ENCODE peak calls at places on chromosomes 6 and 20, in five cellular contexts. W is A549, R is HepG2, J is WTC11, S is GM12878. D is an unnamed sample.

GRCh38 chr20:18066421-18067333 is 9.0 kb upstream of the OVOL2 start:
- DNase-seq in W (no peak), R (peak; percentile 35), J (no peak), S (no peak), D (no peak)

GRCh38 chr6:14086701-14087100 is 30.9 kb upstream of the CD83 start:
- DNase-seq in W (no peak), R (no peak), J (no peak), S (no peak), D (no peak)

GRCh38 chr6:24933868-24934401 is 1.8 kb downstream of the RIPOR2 start:
- DNase-seq in W (peak; percentile 35), R (peak; percentile 43), J (peak; percentile 61), S (no peak), D (peak; percentile 51)

GRCh38 chr6:14246876-14247275 is 129.3 kb downstream of the CD83 start:
- DNase-seq in W (no peak), R (no peak), J (no peak), S (no peak), D (no peak)

GRCh38 chr6:161549977-161550655 is 276.3 kb upstream of the AGPAT4 start:
- DNase-seq in W (peak; percentile 73), R (peak; percentile 30), J (no peak), S (no peak), D (peak; percentile 19)

GRCh38 chr6:147711511-147711910 is 203.0 kb downstream of the SAMD5 start:
- DNase-seq in W (no peak), R (no peak), J (no peak), S (no peak), D (no peak)

GRCh38 chr6:22892452-22892851 is 323.1 kb downstream of the HDGFL1 start:
- DNase-seq in W (peak; percentile 77), R (no peak), J (no peak), S (no peak), D (no peak)

GRCh38 chr6:47241742-47242482 is 67.8 kb downstream of the TNFRSF21 start:
- DNase-seq in W (peak; percentile 23), R (no peak), J (no peak), S (no peak), D (peak; percentile 53)

GRCh38 chr6:24251339-24251738 is 106.5 kb downstream of the DCDC2 start:
- DNase-seq in W (no peak), R (no peak), J (peak; percentile 19), S (no peak), D (no peak)

GRCh38 chr6:40720375-40720748 is 133.2 kb upstream of the LRFN2 start:
- DNase-seq in W (no peak), R (no peak), J (no peak), S (no peak), D (no peak)

GRCh38 chr6:40722081-40722480 is 134.9 kb upstream of the LRFN2 start:
- DNase-seq in W (no peak), R (no peak), J (no peak), S (no peak), D (no peak)

GRCh38 chr6:40721252-40721936 is 134.2 kb upstream of the LRFN2 start:
- DNase-seq in W (no peak), R (no peak), J (no peak), S (no peak), D (no peak)

GRCh38 chr6:40718401-40718800 is 131.2 kb upstream of the LRFN2 start:
- DNase-seq in W (no peak), R (no peak), J (no peak), S (no peak), D (no peak)

DNA sequence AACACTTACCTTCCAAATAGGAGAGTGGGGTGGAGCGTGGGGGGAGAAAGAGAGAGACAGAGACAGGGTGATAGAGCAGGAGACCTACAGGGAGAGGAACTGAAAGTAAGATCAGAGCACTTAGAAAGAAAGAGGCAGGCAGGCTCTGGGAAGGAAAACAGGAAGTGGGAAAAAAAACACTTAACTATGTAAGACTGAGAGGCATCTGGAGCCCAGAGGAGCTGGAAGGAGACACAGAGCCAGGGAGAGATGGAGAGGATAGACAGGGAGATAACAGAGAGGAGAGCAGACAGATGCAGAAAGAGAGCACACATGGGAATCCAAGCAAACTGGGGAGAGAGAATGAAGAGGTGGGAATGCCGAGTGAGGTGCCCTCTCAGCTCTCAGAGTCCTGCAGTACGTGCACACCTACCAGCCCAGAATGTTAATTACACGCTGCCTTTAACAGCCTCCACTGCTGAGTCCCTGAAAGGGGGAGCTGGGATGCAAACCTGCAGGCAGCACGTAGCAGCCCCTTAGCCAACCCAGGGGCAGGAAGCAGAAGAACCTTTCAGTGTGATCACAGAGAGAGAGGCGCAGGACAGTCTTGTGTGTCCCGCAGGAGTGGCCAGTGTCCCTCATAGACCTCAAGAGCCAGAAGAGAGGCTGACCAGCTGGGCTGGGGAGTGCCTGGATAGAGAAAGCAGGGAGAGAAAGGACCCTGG is 132.7 kb upstream of the LRFN2 start:
- DNase-seq in W (no peak), R (no peak), J (peak; percentile 13), S (peak; percentile 30), D (no peak)
- TF ChIP-seq ESRRA in W (no peak), R (no peak), J (no peak), S (no peak), D (no peak)

DNA sequence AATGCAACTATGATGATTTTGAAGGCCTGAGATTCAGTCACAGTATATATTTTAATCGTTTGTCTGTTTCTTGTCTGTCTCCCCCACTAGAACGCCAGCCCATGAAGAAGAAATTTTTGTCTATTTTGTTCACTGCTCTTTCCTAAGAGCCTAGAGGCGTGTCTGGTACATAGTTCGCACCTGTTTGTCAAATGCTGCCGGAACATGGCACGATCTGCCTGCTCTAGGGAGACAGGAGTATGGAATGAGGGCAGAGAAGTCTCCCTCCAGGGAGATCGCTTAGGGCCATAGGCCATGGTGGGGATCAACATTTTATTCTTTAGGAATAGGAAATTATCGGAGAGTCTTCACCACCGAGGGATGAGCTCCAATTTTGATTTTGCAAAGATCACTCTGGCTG is 84.7 kb upstream of the EYA2 start:
- DNase-seq in W (no peak), R (no peak), J (no peak), S (no peak), D (no peak)
- TF ChIP-seq ESRRA in W (no peak), R (no peak), J (no peak), S (no peak), D (no peak)

GRCh38 chr20:53828673-53829085 is 235.0 kb upstream of the ZNF217 start:
- DNase-seq in W (peak; percentile 84), R (no peak), J (no peak), S (no peak), D (peak; percentile 37)
- TF ChIP-seq ESRRA in W (no peak), R (no peak), J (no peak), S (no peak), D (no peak)

DNA sequence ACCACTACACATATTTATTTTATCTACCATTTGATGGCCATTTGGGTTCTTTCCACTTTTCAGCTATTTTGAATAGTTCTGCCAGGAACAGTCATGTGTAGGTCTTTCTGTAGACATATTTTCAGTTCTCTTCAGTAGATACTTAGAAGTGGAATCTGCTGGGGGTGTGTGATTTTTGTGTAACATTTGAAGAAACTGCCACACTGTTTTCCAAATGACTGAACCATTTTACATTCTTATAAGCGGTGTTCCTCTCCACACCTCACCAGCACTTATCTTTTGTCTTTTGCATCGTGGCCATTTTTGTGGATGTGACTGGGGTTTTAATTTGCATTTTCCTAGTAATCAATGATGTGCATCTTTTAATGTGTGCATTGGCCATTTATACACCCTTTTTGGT is 197.7 kb downstream of the ARID1B start:
- DNase-seq in W (no peak), R (no peak), J (no peak), S (no peak), D (no peak)
- TF ChIP-seq ESRRA in W (no peak), R (no peak), J (no peak), S (no peak), D (no peak)

DNA sequence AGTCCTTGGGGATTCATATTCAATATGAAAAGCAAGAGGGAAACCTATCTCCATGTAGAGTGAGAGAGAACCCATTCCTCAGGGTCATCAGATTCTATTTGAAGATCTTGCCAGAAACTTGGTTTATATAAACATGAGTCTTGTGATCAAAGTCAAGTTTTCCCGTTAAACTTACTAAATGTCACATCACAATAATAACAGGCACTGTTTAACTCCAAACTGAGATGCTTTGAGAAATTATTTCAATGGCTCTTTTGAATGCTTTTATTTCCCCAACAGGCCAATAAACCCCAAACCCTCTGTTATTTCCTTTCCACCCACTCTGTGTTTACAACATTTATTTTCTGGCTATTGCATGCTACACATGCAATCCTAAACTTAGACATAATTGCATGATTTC is 31.2 kb upstream of the SSTR4 start:
- DNase-seq in W (no peak), R (no peak), J (no peak), S (no peak), D (no peak)
- TF ChIP-seq ESRRA in W (no peak), R (no peak), J (no peak), S (no peak), D (no peak)

GRCh38 chr6:42428326-42429041 is 23.2 kb downstream of the TRERF1 start:
- DNase-seq in W (no peak), R (no peak), J (no peak), S (no peak), D (no peak)
- TF ChIP-seq ESRRA in W (no peak), R (no peak), J (no peak), S (no peak), D (no peak)

GRCh38 chr6:43282060-43282459 is 16.0 kb upstream of the SLC22A7 start:
- DNase-seq in W (no peak), R (no peak), J (no peak), S (no peak), D (no peak)
- TF ChIP-seq ESRRA in W (no peak), R (no peak), J (no peak), S (no peak), D (no peak)

GRCh38 chr20:33552519-33552918 is 62.6 kb downstream of the CBFA2T2 start:
- DNase-seq in W (no peak), R (no peak), J (no peak), S (no peak), D (no peak)

GRCh38 chr20:33545763-33546162 is 55.9 kb downstream of the CBFA2T2 start:
- DNase-seq in W (no peak), R (no peak), J (no peak), S (no peak), D (no peak)

GRCh38 chr20:33551778-33552177 is 61.9 kb downstream of the CBFA2T2 start:
- DNase-seq in W (no peak), R (no peak), J (no peak), S (no peak), D (no peak)

GRCh38 chr20:33554914-33555420 is 65.1 kb downstream of the CBFA2T2 start:
- DNase-seq in W (peak; percentile 91), R (peak; percentile 98), J (no peak), S (peak; percentile 94), D (peak; percentile 25)

GRCh38 chr20:33549229-33549628 is 59.3 kb downstream of the CBFA2T2 start:
- DNase-seq in W (no peak), R (no peak), J (no peak), S (no peak), D (no peak)
- TF ChIP-seq ESRRA in W (no peak), R (no peak), J (no peak), S (no peak), D (no peak)

DNA sequence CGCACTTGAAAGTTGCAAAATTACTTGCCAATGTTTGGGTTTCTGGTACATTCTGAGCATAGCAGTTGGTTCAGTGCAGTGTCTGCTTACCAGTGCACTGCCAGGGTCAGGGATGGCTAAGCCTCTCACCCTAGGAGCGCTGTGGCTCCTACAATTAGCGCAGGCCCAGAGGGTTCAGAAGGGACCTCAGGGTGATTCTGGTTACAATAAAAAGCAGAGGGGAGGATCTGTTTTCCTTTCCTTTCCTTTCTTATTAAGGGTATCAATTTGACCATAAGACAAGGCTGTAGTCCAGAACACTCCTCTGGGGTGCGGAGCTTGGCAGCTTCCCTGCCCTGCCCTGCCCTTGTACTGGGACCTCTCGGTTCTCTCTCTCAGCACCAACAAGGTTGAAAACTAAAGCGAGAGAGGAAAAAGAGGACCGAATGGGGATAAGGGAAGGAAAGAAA is 2.6 kb downstream of the MAFB start:
- DNase-seq in W (no peak), R (no peak), J (no peak), S (no peak), D (no peak)
- TF ChIP-seq ESRRA in W (no peak), R (no peak), J (no peak), S (no peak), D (no peak)

D was measured in K562.